ENCODE peak calls at places on chromosomes 2 and 18, in six cellular contexts. One of them, this sample, is unnamed.

GRCh38 chr2:187003038-187003543 is 154.1 kb upstream of the ZSWIM2 start:
- DNase-seq in Calu3: peak
- DNase-seq in HFFc6: no peak
- DNase-seq in MM.1S: no peak
- DNase-seq in astrocyte of the spinal cord: no peak
- DNase-seq in tibial artery: no peak
- DNase-seq in this sample: no peak

GRCh38 chr2:48369971-48370370 is 160.0 kb upstream of the STON1 start:
- DNase-seq in Calu3: no peak
- DNase-seq in astrocyte of the spinal cord: no peak
- DNase-seq in HFFc6: no peak
- DNase-seq in MM.1S: no peak
- DNase-seq in tibial artery: no peak
- DNase-seq in this sample: no peak

GRCh38 chr2:184685999-184686841 is 87.9 kb downstream of the ZNF804A start:
- DNase-seq in HFFc6: no peak
- DNase-seq in Calu3: peak
- DNase-seq in MM.1S: no peak
- DNase-seq in tibial artery: no peak
- DNase-seq in astrocyte of the spinal cord: peak
- DNase-seq in this sample: no peak

GRCh38 chr2:168773719-168774521 is 28.5 kb upstream of the NOSTRIN start:
- DNase-seq in MM.1S: peak
- DNase-seq in tibial artery: no peak
- DNase-seq in HFFc6: peak
- DNase-seq in astrocyte of the spinal cord: peak
- DNase-seq in Calu3: peak
- DNase-seq in this sample: peak

GRCh38 chr18:22489694-22490093 is 72.0 kb upstream of the CTAGE1 start:
- DNase-seq in tibial artery: no peak
- DNase-seq in astrocyte of the spinal cord: no peak
- DNase-seq in HFFc6: peak
- DNase-seq in MM.1S: no peak
- DNase-seq in Calu3: no peak
- DNase-seq in this sample: no peak

GRCh38 chr18:63253428-63254372 is 65.9 kb downstream of the BCL2 start:
- DNase-seq in MM.1S: peak
- DNase-seq in Calu3: no peak
- DNase-seq in astrocyte of the spinal cord: peak
- DNase-seq in HFFc6: no peak
- DNase-seq in tibial artery: no peak
- DNase-seq in this sample: no peak

GRCh38 chr18:13982136-13982535 is 66.8 kb upstream of the MC2R start:
- DNase-seq in HFFc6: no peak
- DNase-seq in tibial artery: no peak
- DNase-seq in MM.1S: no peak
- DNase-seq in Calu3: no peak
- DNase-seq in astrocyte of the spinal cord: no peak
- DNase-seq in this sample: no peak

GRCh38 chr2:169715379-169716228 is 18.0 kb upstream of the KLHL23 start:
- DNase-seq in HFFc6: no peak
- DNase-seq in MM.1S: no peak
- DNase-seq in Calu3: no peak
- DNase-seq in astrocyte of the spinal cord: peak
- DNase-seq in tibial artery: no peak
- DNase-seq in this sample: no peak

GRCh38 chr2:94874277-94874997 is 3.2 kb downstream of the TEKT4 start:
- DNase-seq in tibial artery: peak
- DNase-seq in Calu3: peak
- DNase-seq in astrocyte of the spinal cord: no peak
- DNase-seq in MM.1S: peak
- DNase-seq in HFFc6: no peak
- DNase-seq in this sample: no peak

GRCh38 chr2:212414699-212415309 is 123.8 kb downstream of the ERBB4 start:
- DNase-seq in HFFc6: no peak
- DNase-seq in MM.1S: no peak
- DNase-seq in astrocyte of the spinal cord: peak
- DNase-seq in Calu3: no peak
- DNase-seq in tibial artery: no peak
- DNase-seq in this sample: peak

GRCh38 chr18:50614838-50615237 is 55.0 kb downstream of the MAPK4 start:
- DNase-seq in Calu3: peak
- DNase-seq in astrocyte of the spinal cord: no peak
- DNase-seq in tibial artery: no peak
- DNase-seq in HFFc6: no peak
- DNase-seq in MM.1S: no peak
- DNase-seq in this sample: no peak

GRCh38 chr2:34242741-34243123 is 643.6 kb upstream of the FAM98A start:
- DNase-seq in tibial artery: no peak
- DNase-seq in HFFc6: no peak
- DNase-seq in astrocyte of the spinal cord: no peak
- DNase-seq in Calu3: no peak
- DNase-seq in MM.1S: no peak
- DNase-seq in this sample: no peak

GRCh38 chr2:15230599-15231192 is 330.4 kb downstream of the NBAS start:
- DNase-seq in tibial artery: no peak
- DNase-seq in Calu3: no peak
- DNase-seq in MM.1S: no peak
- DNase-seq in astrocyte of the spinal cord: no peak
- DNase-seq in HFFc6: no peak
- DNase-seq in this sample: no peak

GRCh38 chr2:201007584-201007998 is 44.1 kb upstream of the ORC2 start:
- DNase-seq in HFFc6: no peak
- DNase-seq in astrocyte of the spinal cord: no peak
- DNase-seq in Calu3: peak
- DNase-seq in tibial artery: no peak
- DNase-seq in MM.1S: no peak
- DNase-seq in this sample: no peak

GRCh38 chr2:215973954-215974699 is 39.2 kb downstream of the MREG start:
- DNase-seq in astrocyte of the spinal cord: no peak
- DNase-seq in MM.1S: no peak
- DNase-seq in Calu3: peak
- DNase-seq in tibial artery: no peak
- DNase-seq in HFFc6: no peak
- DNase-seq in this sample: no peak

GRCh38 chr2:207143474-207144190 is 22.1 kb downstream of the KLF7 start:
- DNase-seq in Calu3: no peak
- DNase-seq in astrocyte of the spinal cord: peak
- DNase-seq in MM.1S: peak
- DNase-seq in tibial artery: peak
- DNase-seq in HFFc6: peak
- DNase-seq in this sample: no peak

GRCh38 chr2:170236639-170237037 is 58.7 kb downstream of the MYO3B start:
- DNase-seq in HFFc6: no peak
- DNase-seq in tibial artery: no peak
- DNase-seq in astrocyte of the spinal cord: no peak
- DNase-seq in MM.1S: no peak
- DNase-seq in Calu3: no peak
- DNase-seq in this sample: no peak

GRCh38 chr2:120783371-120783791 is 47.7 kb downstream of the GLI2 start:
- DNase-seq in astrocyte of the spinal cord: peak
- DNase-seq in Calu3: no peak
- DNase-seq in tibial artery: no peak
- DNase-seq in MM.1S: no peak
- DNase-seq in HFFc6: no peak
- DNase-seq in this sample: no peak

GRCh38 chr2:122864728-122865127 is 1109.3 kb downstream of the TSN start:
- DNase-seq in HFFc6: no peak
- DNase-seq in astrocyte of the spinal cord: no peak
- DNase-seq in MM.1S: no peak
- DNase-seq in tibial artery: no peak
- DNase-seq in Calu3: no peak
- DNase-seq in this sample: no peak

GRCh38 chr2:238158807-238159539 is at the start of gene ERFE:
- DNase-seq in Calu3: peak
- DNase-seq in HFFc6: no peak
- DNase-seq in MM.1S: peak
- DNase-seq in astrocyte of the spinal cord: no peak
- DNase-seq in tibial artery: no peak
- DNase-seq in this sample: no peak

GRCh38 chr2:204486855-204487254 is 58.4 kb upstream of the PARD3B start:
- DNase-seq in tibial artery: no peak
- DNase-seq in Calu3: no peak
- DNase-seq in astrocyte of the spinal cord: no peak
- DNase-seq in HFFc6: no peak
- DNase-seq in MM.1S: no peak
- DNase-seq in this sample: peak

GRCh38 chr2:125654226-125654625 is 1001.7 kb upstream of the GYPC start:
- DNase-seq in MM.1S: no peak
- DNase-seq in astrocyte of the spinal cord: no peak
- DNase-seq in Calu3: no peak
- DNase-seq in tibial artery: no peak
- DNase-seq in HFFc6: no peak
- DNase-seq in this sample: no peak

GRCh38 chr2:148519013-148519412 is 125.5 kb upstream of the EPC2 start:
- DNase-seq in tibial artery: no peak
- DNase-seq in MM.1S: no peak
- DNase-seq in astrocyte of the spinal cord: no peak
- DNase-seq in Calu3: no peak
- DNase-seq in HFFc6: no peak
- DNase-seq in this sample: no peak

GRCh38 chr2:204445149-204445548 is 100.1 kb upstream of the PARD3B start:
- DNase-seq in MM.1S: no peak
- DNase-seq in tibial artery: no peak
- DNase-seq in Calu3: no peak
- DNase-seq in HFFc6: no peak
- DNase-seq in astrocyte of the spinal cord: no peak
- DNase-seq in this sample: no peak

GRCh38 chr2:23693606-23693951 is 233.3 kb downstream of the ATAD2B start:
- DNase-seq in HFFc6: no peak
- DNase-seq in tibial artery: no peak
- DNase-seq in Calu3: no peak
- DNase-seq in astrocyte of the spinal cord: no peak
- DNase-seq in MM.1S: no peak
- DNase-seq in this sample: no peak

DNA sequence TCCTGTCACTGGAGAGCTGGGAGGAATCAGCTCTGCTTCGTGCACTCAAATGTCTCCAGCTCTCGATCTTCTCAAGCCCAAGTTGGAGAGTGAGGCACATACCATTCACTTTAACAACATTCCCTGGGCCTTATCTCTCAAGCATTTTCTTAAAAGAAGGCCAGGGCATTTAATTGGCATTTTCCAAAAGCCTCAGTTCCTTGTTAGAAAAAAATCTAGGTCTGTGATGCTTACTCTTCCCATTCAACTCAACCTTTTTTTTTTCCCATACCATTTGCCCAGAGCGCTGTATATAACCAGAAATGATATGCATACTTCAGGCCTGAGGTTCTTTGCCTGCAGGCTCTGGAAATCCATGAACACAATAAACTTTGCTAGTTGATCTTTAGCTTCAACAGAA is 10.1 kb downstream of the QPCT start:
- DNase-seq in MM.1S: no peak
- DNase-seq in tibial artery: no peak
- DNase-seq in astrocyte of the spinal cord: no peak
- DNase-seq in Calu3: no peak
- DNase-seq in HFFc6: no peak
- DNase-seq in this sample: no peak
- TF ChIP-seq CTCF in MM.1S: no peak
- TF ChIP-seq CTCF in tibial artery: no peak
- TF ChIP-seq CTCF in astrocyte of the spinal cord: no peak
- TF ChIP-seq CTCF in Calu3: no peak
- TF ChIP-seq CTCF in HFFc6: no peak
- TF ChIP-seq CTCF in this sample: no peak

GRCh38 chr2:156356006-156356764 is 23.7 kb upstream of the NR4A2 start:
- DNase-seq in HFFc6: peak
- DNase-seq in tibial artery: no peak
- DNase-seq in astrocyte of the spinal cord: peak
- DNase-seq in MM.1S: no peak
- DNase-seq in Calu3: no peak
- DNase-seq in this sample: no peak

GRCh38 chr2:156349161-156349560 is 16.6 kb upstream of the NR4A2 start:
- DNase-seq in tibial artery: no peak
- DNase-seq in MM.1S: no peak
- DNase-seq in HFFc6: no peak
- DNase-seq in Calu3: no peak
- DNase-seq in astrocyte of the spinal cord: no peak
- DNase-seq in this sample: no peak

GRCh38 chr2:156350374-156351142 is 18.0 kb upstream of the NR4A2 start:
- DNase-seq in HFFc6: no peak
- DNase-seq in MM.1S: peak
- DNase-seq in tibial artery: no peak
- DNase-seq in astrocyte of the spinal cord: no peak
- DNase-seq in Calu3: no peak
- DNase-seq in this sample: no peak

GRCh38 chr2:156349605-156350004 is 17.1 kb upstream of the NR4A2 start:
- DNase-seq in Calu3: no peak
- DNase-seq in astrocyte of the spinal cord: no peak
- DNase-seq in MM.1S: no peak
- DNase-seq in tibial artery: no peak
- DNase-seq in HFFc6: no peak
- DNase-seq in this sample: no peak

GRCh38 chr2:156352911-156353310 is 20.4 kb upstream of the NR4A2 start:
- DNase-seq in tibial artery: no peak
- DNase-seq in Calu3: no peak
- DNase-seq in MM.1S: no peak
- DNase-seq in astrocyte of the spinal cord: no peak
- DNase-seq in HFFc6: no peak
- DNase-seq in this sample: no peak
- TF ChIP-seq CTCF in tibial artery: no peak
- TF ChIP-seq CTCF in Calu3: no peak
- TF ChIP-seq CTCF in MM.1S: no peak
- TF ChIP-seq CTCF in astrocyte of the spinal cord: no peak
- TF ChIP-seq CTCF in HFFc6: no peak
- TF ChIP-seq CTCF in this sample: no peak

GRCh38 chr2:70706026-70706795 is 61.8 kb downstream of the ADD2 start:
- DNase-seq in MM.1S: no peak
- DNase-seq in tibial artery: no peak
- DNase-seq in Calu3: no peak
- DNase-seq in astrocyte of the spinal cord: no peak
- DNase-seq in HFFc6: no peak
- DNase-seq in this sample: no peak

GRCh38 chr2:70707706-70708105 is 60.3 kb downstream of the ADD2 start:
- DNase-seq in HFFc6: no peak
- DNase-seq in MM.1S: no peak
- DNase-seq in tibial artery: no peak
- DNase-seq in Calu3: no peak
- DNase-seq in astrocyte of the spinal cord: no peak
- DNase-seq in this sample: no peak

GRCh38 chr2:70705160-70705850 is 62.7 kb downstream of the ADD2 start:
- DNase-seq in tibial artery: no peak
- DNase-seq in astrocyte of the spinal cord: no peak
- DNase-seq in MM.1S: no peak
- DNase-seq in Calu3: no peak
- DNase-seq in HFFc6: no peak
- DNase-seq in this sample: no peak

GRCh38 chr2:70702711-70703395 is 65.1 kb downstream of the ADD2 start:
- DNase-seq in MM.1S: no peak
- DNase-seq in Calu3: no peak
- DNase-seq in astrocyte of the spinal cord: no peak
- DNase-seq in tibial artery: no peak
- DNase-seq in HFFc6: no peak
- DNase-seq in this sample: no peak

GRCh38 chr2:70703900-70704549 is 64.0 kb downstream of the ADD2 start:
- DNase-seq in astrocyte of the spinal cord: no peak
- DNase-seq in tibial artery: no peak
- DNase-seq in MM.1S: no peak
- DNase-seq in HFFc6: no peak
- DNase-seq in Calu3: no peak
- DNase-seq in this sample: no peak
- TF ChIP-seq CTCF in astrocyte of the spinal cord: no peak
- TF ChIP-seq CTCF in tibial artery: no peak
- TF ChIP-seq CTCF in MM.1S: no peak
- TF ChIP-seq CTCF in HFFc6: no peak
- TF ChIP-seq CTCF in Calu3: no peak
- TF ChIP-seq CTCF in this sample: no peak

GRCh38 chr2:119225084-119225864 is 1.6 kb downstream of the STEAP3 start:
- DNase-seq in MM.1S: peak
- DNase-seq in astrocyte of the spinal cord: no peak
- DNase-seq in Calu3: no peak
- DNase-seq in tibial artery: no peak
- DNase-seq in HFFc6: no peak
- DNase-seq in this sample: no peak
- TF ChIP-seq CTCF in MM.1S: no peak
- TF ChIP-seq CTCF in astrocyte of the spinal cord: no peak
- TF ChIP-seq CTCF in Calu3: no peak
- TF ChIP-seq CTCF in tibial artery: no peak
- TF ChIP-seq CTCF in HFFc6: no peak
- TF ChIP-seq CTCF in this sample: no peak

This sample was measured in AG09319.